ENCODE peak calls at places on chromosomes 13 and 19, in nine cellular contexts. E, V, S, M, D, R, T, H and Q are unnamed samples.

GRCh38 chr13:27079421-27079958 is 92.1 kb downstream of the USP12 start:
- DNase-seq in S (no peak), D (no peak), T (no peak), V (no peak), H (no peak), M (peak), E (no peak), R (no peak), Q (no peak)

GRCh38 chr19:7860166-7860901 is 13.9 kb downstream of the PRR36 start:
- DNase-seq in T (no peak), M (no peak), V (no peak), R (peak), D (no peak), E (no peak), H (no peak), S (no peak), Q (no peak)

GRCh38 chr19:46202872-46203860 is 26.4 kb upstream of the IGFL1 start:
- DNase-seq in V (no peak), M (no peak), R (no peak), H (peak), T (no peak), D (no peak), S (no peak), E (no peak), Q (no peak)

GRCh38 chr19:3440082-3440481 is 40.2 kb downstream of the SMIM24 start:
- DNase-seq in D (peak), R (no peak), E (peak), H (peak), T (no peak), V (no peak), S (no peak), M (peak), Q (no peak)

GRCh38 chr13:77919351-77920294 is 992 bp upstream of the EDNRB start:
- DNase-seq in E (no peak), H (no peak), V (no peak), T (no peak), D (peak), R (peak), S (no peak), M (peak), Q (peak)

GRCh38 chr13:102983496-102983895 is 82.7 kb downstream of the SLC10A2 start:
- DNase-seq in T (no peak), E (no peak), D (peak), H (no peak), S (no peak), V (no peak), M (no peak), R (no peak), Q (no peak)

GRCh38 chr19:41218615-41219507 is at the start of gene AXL:
- DNase-seq in T (no peak), S (no peak), M (no peak), R (peak), H (peak), V (peak), D (peak), E (peak), Q (peak)

GRCh38 chr13:102170295-102170694 is 231.6 kb downstream of the FGF14 start:
- DNase-seq in E (no peak), S (no peak), H (no peak), M (no peak), R (no peak), D (no peak), T (no peak), V (no peak), Q (no peak)

GRCh38 chr19:2824129-2824528 is 4.5 kb downstream of the ZNF554 start:
- DNase-seq in S (no peak), H (no peak), R (no peak), M (no peak), E (peak), V (no peak), D (no peak), T (no peak), Q (no peak)

GRCh38 chr19:43148233-43148632 is 38.1 kb downstream of the PSG5 start:
- DNase-seq in R (no peak), T (no peak), M (no peak), E (no peak), V (peak), D (no peak), H (no peak), S (no peak), Q (no peak)

GRCh38 chr13:101919541-101920306 is 467.2 kb downstream of the ITGBL1 start:
- DNase-seq in E (no peak), D (no peak), H (no peak), R (peak), T (no peak), S (no peak), M (peak), V (no peak), Q (no peak)

GRCh38 chr13:111216166-111216960 is 101.3 kb downstream of the ARHGEF7 start:
- DNase-seq in D (peak), H (peak), E (peak), R (peak), M (peak), S (no peak), T (no peak), V (no peak), Q (no peak)

GRCh38 chr19:16825312-16826168 is 3.7 kb upstream of the SIN3B start:
- DNase-seq in T (no peak), V (peak), M (no peak), S (no peak), E (no peak), H (no peak), R (peak), D (peak), Q (peak)

GRCh38 chr19:16831531-16831930 is 2.3 kb downstream of the SIN3B start:
- DNase-seq in T (no peak), V (no peak), M (no peak), H (no peak), S (no peak), D (no peak), R (no peak), E (no peak), Q (no peak)

GRCh38 chr19:16829822-16830289 is 658 bp downstream of the SIN3B start:
- DNase-seq in E (no peak), V (no peak), H (no peak), S (no peak), R (no peak), D (no peak), T (no peak), M (no peak), Q (no peak)

GRCh38 chr19:16830679-16831078 is 1.5 kb downstream of the SIN3B start:
- DNase-seq in M (no peak), H (no peak), S (no peak), R (no peak), E (no peak), D (no peak), V (no peak), T (no peak), Q (peak)

DNA sequence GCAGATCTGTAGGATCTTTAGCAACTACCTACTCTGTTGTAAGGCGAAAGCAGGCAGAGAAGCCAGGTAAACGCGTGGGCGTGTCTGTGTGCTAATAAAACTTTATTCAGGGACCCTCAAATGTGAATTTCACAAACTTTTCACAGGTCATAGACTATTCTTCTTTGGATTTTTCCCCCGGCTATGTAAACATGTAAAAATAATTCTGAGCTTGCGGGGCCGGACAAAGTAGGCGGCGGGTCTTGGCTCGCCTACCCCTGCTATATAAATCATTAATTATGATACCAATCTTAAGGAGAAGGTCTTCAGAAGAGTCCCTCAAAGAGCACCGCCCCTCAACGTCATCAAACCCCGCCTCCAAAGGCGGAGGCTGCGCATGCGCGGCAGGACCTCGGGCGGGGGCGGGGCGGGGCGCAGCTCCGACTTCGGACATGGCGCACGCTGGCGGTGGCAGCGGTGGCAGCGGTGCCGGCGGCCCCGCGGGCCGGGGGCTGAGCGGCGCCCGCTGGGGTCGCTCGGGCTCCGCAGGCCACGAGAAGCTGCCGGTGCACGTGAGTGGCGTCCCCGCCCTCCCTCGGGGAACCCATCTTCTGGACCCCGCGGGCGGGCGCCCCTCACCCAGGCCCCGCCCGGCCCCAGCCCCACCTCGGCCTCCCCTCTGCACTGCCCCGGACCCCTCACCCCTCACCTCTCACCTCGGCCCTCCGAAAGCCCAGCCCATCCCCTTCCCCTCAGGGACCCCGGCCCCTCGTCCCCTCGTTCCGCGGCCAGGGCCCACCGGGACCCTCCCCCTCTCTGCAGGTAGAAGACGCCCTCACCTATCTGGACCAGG is at the start of gene SIN3B:
- DNase-seq in E (peak), M (peak), D (peak), R (peak), T (no peak), S (peak), V (peak), H (peak), Q (peak)
- TF ChIP-seq POLR2A in E (no peak), M (peak), D (no peak), R (peak), T (no peak), S (peak), V (no peak), H (peak), Q (peak)

GRCh38 chr13:112688560-112689497 is 1.0 kb upstream of the ATP11A start:
- DNase-seq in E (no peak), V (no peak), H (no peak), T (no peak), M (peak), D (peak), S (no peak), R (no peak), Q (peak)
- TF ChIP-seq CTCF in E (no peak), V (no peak), H (no peak), T (no peak), M (no peak), D (no peak), S (peak), R (no peak), Q (no peak)

GRCh38 chr13:30605052-30605451 is 12.7 kb upstream of the USPL1 start:
- DNase-seq in V (no peak), E (no peak), H (no peak), D (no peak), R (no peak), M (no peak), S (no peak), T (no peak), Q (no peak)

GRCh38 chr13:30607908-30608307 is 9.8 kb upstream of the USPL1 start:
- DNase-seq in S (peak), T (no peak), E (no peak), R (no peak), M (peak), H (no peak), V (no peak), D (peak), Q (no peak)

GRCh38 chr13:30608364-30608763 is 9.4 kb upstream of the USPL1 start:
- DNase-seq in T (no peak), D (no peak), V (no peak), M (no peak), E (no peak), H (no peak), R (no peak), S (no peak), Q (no peak)

GRCh38 chr13:30615851-30616311 is 1.8 kb upstream of the USPL1 start:
- DNase-seq in R (no peak), M (peak), V (no peak), T (no peak), H (no peak), S (no peak), D (no peak), E (peak), Q (no peak)

DNA sequence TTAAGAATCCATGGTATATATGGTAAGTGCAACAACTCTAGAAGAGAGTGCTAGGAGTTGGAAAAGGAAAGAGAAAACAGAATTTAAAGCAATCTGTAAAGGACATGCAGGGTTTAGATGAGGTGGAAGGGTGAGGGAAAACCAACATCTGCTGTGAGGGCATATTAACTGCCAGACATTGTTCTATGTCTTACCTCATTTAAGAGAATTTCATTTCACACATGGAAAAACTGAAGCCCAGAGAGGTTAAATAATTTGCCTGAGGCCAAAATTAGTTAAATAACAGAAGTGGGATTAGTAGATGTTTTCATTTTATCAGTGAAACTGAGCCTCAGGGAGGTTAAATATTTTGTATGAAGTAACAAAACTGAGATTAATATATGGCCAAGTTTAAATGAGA is 7.4 kb upstream of the USPL1 start:
- DNase-seq in M (no peak), T (no peak), R (no peak), S (no peak), D (no peak), V (no peak), H (no peak), E (no peak), Q (no peak)
- TF ChIP-seq POLR2A in M (no peak), T (no peak), R (no peak), S (no peak), D (no peak), V (no peak), H (no peak), E (no peak), Q (no peak)

GRCh38 chr19:55406869-55407624 is 541 bp downstream of the UBE2S start:
- DNase-seq in E (peak), D (peak), H (no peak), V (no peak), M (peak), T (no peak), S (no peak), R (peak), Q (peak)

GRCh38 chr19:55408320-55408836 is 790 bp upstream of the UBE2S start:
- DNase-seq in E (no peak), H (no peak), S (no peak), M (no peak), V (no peak), T (no peak), R (no peak), D (no peak), Q (no peak)

GRCh38 chr19:55405638-55406037 is 1.9 kb downstream of the UBE2S start:
- DNase-seq in R (peak), T (no peak), V (no peak), H (no peak), D (no peak), E (no peak), S (no peak), M (no peak), Q (no peak)

GRCh38 chr19:55406091-55406868 is 1.3 kb downstream of the UBE2S start:
- DNase-seq in V (no peak), M (no peak), E (no peak), H (no peak), D (no peak), R (peak), T (no peak), S (no peak), Q (no peak)

DNA sequence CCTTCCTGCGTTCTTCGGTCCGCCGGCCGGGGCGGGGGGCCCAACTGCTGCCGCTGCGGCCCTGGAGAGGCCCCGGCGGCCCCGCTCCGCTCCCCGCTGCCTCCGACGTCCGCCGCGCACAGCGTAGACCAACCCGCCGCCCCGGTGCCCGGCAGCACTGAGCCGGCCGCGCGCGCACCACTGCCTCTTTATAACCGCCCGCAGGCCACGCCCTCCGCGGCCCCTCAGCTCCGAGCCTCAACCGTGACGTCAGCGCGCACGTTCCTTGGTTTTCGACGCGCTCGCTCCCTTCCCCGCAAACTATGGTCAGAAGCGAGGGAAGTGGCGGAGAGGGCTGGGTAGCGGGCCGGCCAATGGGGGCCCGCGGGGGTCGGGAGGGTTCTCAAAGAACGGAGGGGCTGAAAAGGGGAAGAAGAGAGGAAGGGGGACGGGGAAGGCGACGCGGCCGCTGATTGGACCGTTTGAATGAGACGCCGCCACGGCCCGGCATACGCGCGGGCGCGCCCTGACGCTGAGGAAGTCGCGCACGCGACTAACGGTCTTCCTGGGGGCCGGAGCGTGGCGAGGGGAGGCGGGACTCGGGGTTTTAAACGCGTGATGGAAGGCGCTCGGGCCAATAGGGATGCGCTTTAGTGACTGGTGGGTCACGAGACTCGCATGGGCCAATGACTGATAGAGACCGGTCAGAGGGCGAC is at the start of gene UBE2S:
- DNase-seq in E (peak), S (peak), H (peak), R (peak), V (peak), D (peak), T (peak), M (peak), Q (peak)
- TF ChIP-seq CTCF in E (no peak), S (no peak), H (no peak), R (no peak), V (no peak), D (no peak), T (peak), M (no peak), Q (no peak)

DNA sequence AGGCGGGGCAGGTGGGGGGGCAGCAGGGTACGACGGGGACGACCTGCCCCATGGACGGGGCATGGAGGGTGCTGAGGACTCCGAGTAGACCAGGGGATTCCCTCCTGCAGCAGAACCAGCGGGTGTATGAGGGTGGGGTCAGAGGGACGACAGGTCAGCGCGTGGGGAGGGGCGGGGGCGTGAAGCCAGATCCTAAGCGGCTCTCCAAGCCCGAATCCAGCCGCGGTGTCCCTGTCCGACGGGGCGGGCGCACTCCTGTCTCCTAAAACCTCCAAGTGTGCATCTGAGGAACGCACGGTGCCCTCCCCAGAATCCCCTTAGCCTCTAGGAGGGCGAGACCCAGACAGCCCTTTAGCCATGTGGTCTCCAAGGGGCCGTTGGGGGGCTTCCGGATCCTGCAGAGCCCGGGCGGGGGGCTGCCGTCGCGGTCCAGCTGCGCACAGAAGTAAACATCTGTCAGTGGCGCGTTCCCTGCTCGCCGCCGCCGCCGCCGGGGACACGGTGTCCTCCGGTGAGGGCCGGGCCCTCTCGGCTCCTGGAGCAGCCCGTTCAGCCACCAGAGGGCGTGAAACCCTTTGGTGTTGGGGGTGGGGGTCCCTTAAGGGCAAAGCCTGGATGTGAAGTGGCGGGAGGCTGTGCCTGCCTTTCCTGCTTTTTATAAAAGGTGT is 732 bp downstream of the NRTN start:
- DNase-seq in E (peak), R (peak), D (peak), V (no peak), T (no peak), M (peak), S (no peak), H (peak), Q (peak)
- TF ChIP-seq POLR2A in E (no peak), R (no peak), D (no peak), V (no peak), T (no peak), M (no peak), S (no peak), H (no peak), Q (peak)

GRCh38 chr19:18645035-18645511 is 8.2 kb downstream of the KLHL26 start:
- DNase-seq in V (no peak), R (no peak), T (no peak), M (peak), D (no peak), H (no peak), E (no peak), S (no peak), Q (peak)

GRCh38 chr19:18646535-18647370 is 9.9 kb downstream of the KLHL26 start:
- DNase-seq in M (no peak), T (no peak), R (no peak), V (no peak), H (no peak), S (no peak), D (no peak), E (no peak), Q (no peak)

GRCh38 chr19:18647371-18647767 is 10.5 kb downstream of the KLHL26 start:
- DNase-seq in H (no peak), T (no peak), V (no peak), R (no peak), E (no peak), M (no peak), S (no peak), D (no peak), Q (no peak)

GRCh38 chr19:18647807-18648206 is 11.0 kb downstream of the KLHL26 start:
- DNase-seq in S (no peak), V (no peak), T (no peak), M (no peak), H (no peak), D (no peak), R (no peak), E (no peak), Q (no peak)

DNA sequence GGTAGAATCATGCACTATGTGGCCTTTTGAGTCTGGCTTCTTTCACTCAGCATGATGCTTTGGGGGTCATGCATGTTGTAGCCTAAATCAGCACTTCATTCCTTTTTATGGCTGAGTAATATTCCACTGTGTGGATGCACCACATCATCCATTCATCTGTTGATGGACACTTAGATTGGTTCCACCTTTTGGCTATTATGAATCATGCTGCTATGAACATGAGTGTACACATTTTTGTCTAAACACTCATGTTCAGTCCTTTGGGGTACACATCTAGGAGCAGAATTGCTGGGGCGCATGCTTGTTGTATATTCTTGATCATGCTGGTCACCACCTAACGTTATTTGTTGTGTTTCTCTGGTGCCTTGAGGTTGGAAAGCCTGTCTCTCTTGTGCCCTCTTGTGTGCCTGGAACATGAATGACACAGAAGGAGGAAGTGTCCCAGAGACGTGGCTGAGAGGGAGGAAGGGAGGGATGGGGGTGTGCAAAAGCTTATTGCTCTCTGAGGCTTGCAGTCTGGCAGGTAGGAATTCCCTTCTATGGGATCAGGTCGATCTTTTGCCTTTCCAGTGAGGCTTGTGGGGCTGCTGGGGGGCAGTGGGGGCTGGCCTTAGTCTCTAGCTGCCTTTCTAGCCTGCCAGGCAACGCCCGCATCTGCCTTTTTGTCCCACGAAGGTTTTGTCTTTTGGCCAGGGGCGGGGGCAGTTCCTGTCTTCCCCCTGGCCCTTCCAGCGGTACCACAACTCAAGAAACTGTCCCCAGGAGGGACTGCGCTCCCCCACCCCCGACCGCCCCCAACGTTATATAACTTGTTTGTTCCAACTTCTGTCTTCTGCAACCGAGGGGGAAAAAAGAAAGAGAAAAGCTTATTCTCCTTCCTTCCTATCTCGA is 7.6 kb downstream of the KLHL26 start:
- DNase-seq in E (no peak), S (no peak), M (peak), V (no peak), R (no peak), H (no peak), T (no peak), D (no peak), Q (peak)
- TF ChIP-seq CTCF in E (peak), S (peak), M (peak), V (no peak), R (no peak), H (no peak), T (no peak), D (no peak), Q (no peak)

GRCh38 chr19:49114630-49115363 is 627 bp downstream of the LIN7B start:
- DNase-seq in T (no peak), H (no peak), M (peak), V (peak), D (peak), E (peak), S (no peak), R (peak), Q (peak)
- TF ChIP-seq POLR2A in T (no peak), H (no peak), M (no peak), V (no peak), D (peak), E (no peak), S (no peak), R (peak), Q (no peak)